ENCODE peak calls at places on chromosomes 1 and 21, in four cellular contexts. One of them, this sample, is unnamed.

GRCh38 chr1:204703826-204704612 is 18.5 kb upstream of the LRRN2 start:
- DNase-seq in K562: no peak
- DNase-seq in sigmoid colon: no peak
- DNase-seq in cardiac muscle cell: no peak
- DNase-seq in this sample: no peak

GRCh38 chr1:10457910-10458309 is 8.1 kb downstream of the CORT start:
- DNase-seq in K562: no peak
- DNase-seq in sigmoid colon: no peak
- DNase-seq in cardiac muscle cell: no peak
- DNase-seq in this sample: no peak

GRCh38 chr1:168387781-168388760 is 107.4 kb downstream of the TBX19 start:
- DNase-seq in K562: no peak
- DNase-seq in sigmoid colon: no peak
- DNase-seq in cardiac muscle cell: no peak
- DNase-seq in this sample: no peak

GRCh38 chr1:113073457-113073950 is 506 bp downstream of the LRIG2 start:
- DNase-seq in K562: peak
- DNase-seq in sigmoid colon: peak
- DNase-seq in cardiac muscle cell: peak
- DNase-seq in this sample: no peak

GRCh38 chr1:30130106-30130505 is 593.3 kb downstream of the MATN1 start:
- DNase-seq in K562: no peak
- DNase-seq in sigmoid colon: no peak
- DNase-seq in cardiac muscle cell: no peak
- DNase-seq in this sample: no peak

GRCh38 chr1:64013395-64013794 is 190.0 kb upstream of the UBE2U start:
- DNase-seq in K562: no peak
- DNase-seq in sigmoid colon: no peak
- DNase-seq in cardiac muscle cell: no peak
- DNase-seq in this sample: no peak

GRCh38 chr21:46500224-46500861 is 41.7 kb downstream of the DIP2A start:
- DNase-seq in K562: peak
- DNase-seq in sigmoid colon: no peak
- DNase-seq in cardiac muscle cell: peak
- DNase-seq in this sample: no peak

GRCh38 chr1:161193561-161194235 is 5.2 kb downstream of the ADAMTS4 start:
- DNase-seq in K562: no peak
- DNase-seq in sigmoid colon: no peak
- DNase-seq in cardiac muscle cell: no peak
- DNase-seq in this sample: no peak

GRCh38 chr1:151058682-151059341 is 610 bp downstream of the CDC42SE1 start:
- DNase-seq in K562: no peak
- DNase-seq in sigmoid colon: peak
- DNase-seq in cardiac muscle cell: peak
- DNase-seq in this sample: no peak

GRCh38 chr1:103931891-103932290 is 182.2 kb downstream of the AMY1C start:
- DNase-seq in K562: no peak
- DNase-seq in sigmoid colon: no peak
- DNase-seq in cardiac muscle cell: no peak
- DNase-seq in this sample: no peak

GRCh38 chr1:45840704-45841103 is 37.3 kb downstream of the MAST2 start:
- DNase-seq in K562: no peak
- DNase-seq in sigmoid colon: no peak
- DNase-seq in cardiac muscle cell: no peak
- DNase-seq in this sample: no peak

GRCh38 chr1:8666394-8667167 is 150.9 kb downstream of the RERE start:
- DNase-seq in K562: no peak
- DNase-seq in sigmoid colon: no peak
- DNase-seq in cardiac muscle cell: peak
- DNase-seq in this sample: no peak

GRCh38 chr1:45442272-45442671 is 48.7 kb downstream of the TESK2 start:
- DNase-seq in K562: no peak
- DNase-seq in sigmoid colon: no peak
- DNase-seq in cardiac muscle cell: peak
- DNase-seq in this sample: no peak

GRCh38 chr1:35847935-35848565 is 35.0 kb upstream of the AGO1 start:
- DNase-seq in K562: no peak
- DNase-seq in sigmoid colon: no peak
- DNase-seq in cardiac muscle cell: no peak
- DNase-seq in this sample: no peak

GRCh38 chr1:61080408-61081134 is 1.8 kb upstream of the NFIA start:
- DNase-seq in K562: no peak
- DNase-seq in sigmoid colon: no peak
- DNase-seq in cardiac muscle cell: no peak
- DNase-seq in this sample: no peak

GRCh38 chr1:209884665-209885117 is 53.3 kb upstream of the SYT14 start:
- DNase-seq in K562: peak
- DNase-seq in sigmoid colon: peak
- DNase-seq in cardiac muscle cell: peak
- DNase-seq in this sample: no peak

DNA sequence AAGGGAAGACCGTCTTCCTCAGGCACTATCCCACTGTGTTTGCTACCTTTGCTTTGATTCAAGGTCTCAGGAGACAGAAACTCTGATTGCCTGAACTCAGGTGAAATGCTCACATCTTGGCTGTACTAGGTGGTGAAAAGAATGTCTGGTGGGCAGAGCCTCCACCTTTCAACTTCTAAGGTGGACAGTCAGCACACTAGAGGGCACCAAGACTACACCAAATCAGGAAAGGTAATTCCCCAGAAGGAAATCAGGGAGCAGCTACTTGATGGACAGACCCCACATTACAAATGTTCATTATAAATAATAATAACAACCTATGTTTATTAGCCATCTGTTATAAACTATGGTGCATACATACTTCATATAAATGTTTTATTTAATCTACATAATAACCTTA is 220.9 kb downstream of the ATG4C start:
- DNase-seq in K562: no peak
- DNase-seq in sigmoid colon: no peak
- DNase-seq in cardiac muscle cell: peak
- DNase-seq in this sample: no peak
- TF ChIP-seq CTCF in K562: no peak
- TF ChIP-seq CTCF in sigmoid colon: no peak
- TF ChIP-seq CTCF in cardiac muscle cell: peak
- TF ChIP-seq CTCF in this sample: no peak

GRCh38 chr1:973459-974292 is 7.4 kb downstream of the PLEKHN1 start:
- DNase-seq in K562: no peak
- DNase-seq in sigmoid colon: no peak
- DNase-seq in cardiac muscle cell: no peak
- DNase-seq in this sample: no peak

GRCh38 chr1:974687-975328 is 7.1 kb downstream of the PERM1 start:
- DNase-seq in K562: no peak
- DNase-seq in sigmoid colon: no peak
- DNase-seq in cardiac muscle cell: no peak
- DNase-seq in this sample: no peak

GRCh38 chr1:975365-975764 is 6.5 kb downstream of the PERM1 start:
- DNase-seq in K562: no peak
- DNase-seq in sigmoid colon: no peak
- DNase-seq in cardiac muscle cell: no peak
- DNase-seq in this sample: no peak

GRCh38 chr1:972726-973458 is 6.6 kb downstream of the PLEKHN1 start:
- DNase-seq in K562: no peak
- DNase-seq in sigmoid colon: no peak
- DNase-seq in cardiac muscle cell: no peak
- DNase-seq in this sample: no peak

DNA sequence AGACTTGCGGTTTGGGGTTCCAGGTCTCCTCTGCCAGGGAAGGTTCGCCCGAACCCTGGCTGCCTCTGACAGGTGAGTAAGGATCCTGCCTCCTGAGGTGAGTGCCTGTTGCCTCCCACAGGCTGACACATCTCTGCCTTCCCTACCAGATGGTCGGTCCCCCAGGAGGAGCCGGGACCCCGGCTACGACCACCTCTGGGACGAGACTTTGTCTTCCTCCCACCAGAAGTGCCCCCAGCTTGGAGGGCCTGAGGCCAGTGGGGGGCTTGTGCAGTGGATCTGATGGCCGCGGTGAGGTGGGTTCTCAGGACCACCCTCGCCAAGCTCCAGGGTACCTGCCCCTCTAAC is 7.6 kb downstream of the PERM1 start:
- DNase-seq in K562: no peak
- DNase-seq in sigmoid colon: no peak
- DNase-seq in cardiac muscle cell: no peak
- DNase-seq in this sample: no peak
- H3K4me3 ChIP-seq in K562: no peak
- H3K4me3 ChIP-seq in sigmoid colon: no peak
- H3K4me3 ChIP-seq in cardiac muscle cell: no peak
- H3K4me3 ChIP-seq in this sample: no peak

GRCh38 chr1:12130466-12131130 is 36.2 kb upstream of the TNFRSF1B start:
- DNase-seq in K562: no peak
- DNase-seq in sigmoid colon: no peak
- DNase-seq in cardiac muscle cell: no peak
- DNase-seq in this sample: peak
- H3K27ac ChIP-seq in K562: no peak
- H3K27ac ChIP-seq in sigmoid colon: no peak
- H3K27ac ChIP-seq in cardiac muscle cell: no peak
- H3K27ac ChIP-seq in this sample: no peak

DNA sequence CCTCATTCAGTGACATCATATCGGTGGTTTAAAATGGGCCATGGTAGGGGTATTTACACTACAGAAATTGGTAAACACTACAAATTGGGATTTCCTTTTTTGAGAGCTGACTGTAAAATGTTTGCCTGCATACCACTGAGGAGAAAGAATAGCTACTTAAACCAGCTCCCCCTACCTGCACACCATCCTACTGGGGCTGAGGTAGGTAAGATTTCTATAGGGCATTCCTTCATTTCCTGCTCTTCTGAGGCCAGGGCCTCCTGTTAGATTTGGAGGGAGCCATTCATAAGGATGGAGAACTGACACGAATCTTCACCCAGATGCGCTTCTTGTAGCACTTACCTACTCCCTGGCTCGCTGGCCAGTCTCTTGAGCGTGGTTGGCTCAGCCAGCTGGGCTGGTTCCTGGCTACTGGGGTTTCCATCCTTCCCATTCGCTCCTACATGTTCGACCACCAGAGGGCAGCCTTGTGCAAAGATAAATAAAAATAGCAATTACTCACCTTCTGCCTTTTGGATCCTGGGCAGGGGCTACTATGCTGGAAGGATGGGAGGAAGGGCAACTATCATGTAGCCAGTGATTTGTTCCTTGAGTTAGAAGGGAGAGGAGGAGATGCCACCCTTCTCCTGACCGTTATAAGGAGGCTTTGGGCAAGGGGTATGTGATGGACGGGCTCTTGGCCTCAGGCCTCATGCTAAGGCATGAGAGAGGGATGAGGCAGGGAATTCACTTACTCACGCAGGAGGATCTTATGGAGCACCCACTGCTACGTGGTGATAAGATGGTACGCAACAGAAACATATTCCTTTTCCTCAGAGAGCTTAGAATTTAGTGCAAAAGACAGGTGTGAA is 10.7 kb downstream of the OPTC start:
- DNase-seq in K562: peak
- DNase-seq in sigmoid colon: peak
- DNase-seq in cardiac muscle cell: peak
- DNase-seq in this sample: no peak
- TF ChIP-seq CTCF in K562: peak
- TF ChIP-seq CTCF in sigmoid colon: peak
- TF ChIP-seq CTCF in cardiac muscle cell: peak
- TF ChIP-seq CTCF in this sample: peak